ENCODE peak calls at places on chromosomes 6 and 20, in four cellular contexts. S is PC-9, U is GM23248, J is MM.1S. N is an unnamed sample. For H3K79me2, the result is how much of the 10 kb centered on the place peaks cover.

GRCh38 chr6:3001773-3002293 is 2.1 kb downstream of the NQO2 start:
- DNase-seq in S (peak), J (peak), U (peak), N (peak)

GRCh38 chr6:79240509-79240908 is 6.0 kb upstream of the HMGN3 start:
- DNase-seq in J (no peak), S (peak), U (no peak), N (no peak)

GRCh38 chr6:161557333-161558107 is 283.7 kb upstream of the AGPAT4 start:
- DNase-seq in S (peak), U (no peak), J (no peak), N (peak)

GRCh38 chr20:6008254-6008653 is 45.6 kb downstream of the LRRN4 start:
- DNase-seq in J (no peak), U (peak), S (peak), N (no peak)

GRCh38 chr6:142225552-142225951 is 76.3 kb upstream of the ADGRG6 start:
- DNase-seq in S (no peak), U (no peak), J (no peak), N (no peak)

GRCh38 chr6:63558270-63558669 is 14.0 kb upstream of the LOC128125822 start:
- DNase-seq in U (no peak), S (no peak), J (no peak), N (no peak)

GRCh38 chr6:28988536-28989415 is 16.3 kb downstream of the ZNF311 start:
- DNase-seq in J (no peak), S (peak), U (no peak), N (no peak)

GRCh38 chr20:3911956-3912355 is 22.8 kb downstream of the PANK2 start:
- DNase-seq in S (no peak), U (no peak), J (no peak), N (peak)

GRCh38 chr6:134315189-134315588 is 2.7 kb downstream of the SGK1 start:
- DNase-seq in U (no peak), J (no peak), S (no peak), N (no peak)

GRCh38 chr6:38248500-38249234 is 391.1 kb downstream of the BTBD9 start:
- DNase-seq in U (no peak), S (peak), J (no peak), N (no peak)

GRCh38 chr6:132063738-132064137 is 112.6 kb upstream of the CCN2 start:
- DNase-seq in U (peak), S (peak), J (no peak), N (no peak)

GRCh38 chr6:11497881-11498280 is 39.7 kb upstream of the TMEM170B start:
- DNase-seq in U (peak), S (no peak), J (no peak), N (no peak)

GRCh38 chr6:142357879-142358278 is 56.1 kb downstream of the ADGRG6 start:
- DNase-seq in S (no peak), J (no peak), U (peak), N (no peak)

GRCh38 chr20:50142812-50143211 is 10.7 kb downstream of the PEDS1 start:
- DNase-seq in U (no peak), J (no peak), S (peak), N (no peak)

GRCh38 chr20:37680420-37680819 is 13.4 kb upstream of the CTNNBL1 start:
- DNase-seq in S (no peak), J (no peak), U (peak), N (no peak)

GRCh38 chr6:96450082-96450759 is 71.4 kb upstream of the UFL1 start:
- DNase-seq in S (peak), U (no peak), J (no peak), N (no peak)

GRCh38 chr6:142542704-142543233 is 241.0 kb downstream of the ADGRG6 start:
- DNase-seq in U (peak), S (no peak), J (no peak), N (no peak)

GRCh38 chr6:24829657-24830056 is 30.9 kb upstream of the ARMH2 start:
- DNase-seq in J (no peak), S (no peak), U (no peak), N (no peak)

GRCh38 chr6:137777299-137778075 is 89.6 kb upstream of the TNFAIP3 start:
- DNase-seq in J (no peak), U (peak), S (no peak), N (no peak)

GRCh38 chr6:167731216-167731615 is 95.5 kb upstream of the AFDN start:
- DNase-seq in U (no peak), J (no peak), S (no peak), N (no peak)
- H3K79me2 ChIP-seq in U (under half), J (under half), S (under half), N (under half)

GRCh38 chr20:45037050-45037449 is 63.9 kb downstream of the KCNS1 start:
- DNase-seq in J (no peak), U (peak), S (no peak), N (no peak)
- H3K79me2 ChIP-seq in J (half or more), U (under half), S (under half), N (half or more)

GRCh38 chr6:20542927-20543602 is 8.8 kb downstream of the CDKAL1 start:
- DNase-seq in J (peak), U (peak), S (peak), N (peak)

GRCh38 chr6:20538131-20538662 is 3.9 kb downstream of the CDKAL1 start:
- DNase-seq in S (no peak), J (no peak), U (no peak), N (peak)

GRCh38 chr6:20540683-20541082 is 6.4 kb downstream of the CDKAL1 start:
- DNase-seq in J (no peak), S (no peak), U (peak), N (peak)

GRCh38 chr6:20539387-20539786 is 5.1 kb downstream of the CDKAL1 start:
- DNase-seq in S (no peak), U (no peak), J (no peak), N (peak)

GRCh38 chr6:20541387-20541786 is 7.1 kb downstream of the CDKAL1 start:
- DNase-seq in S (no peak), J (no peak), U (no peak), N (no peak)
- H3K79me2 ChIP-seq in S (under half), J (half or more), U (half or more), N (half or more)

GRCh38 chr6:26122005-26122388 is 34.8 kb downstream of the HFE start:
- DNase-seq in S (no peak), J (no peak), U (no peak), N (no peak)
- H3K79me2 ChIP-seq in S (under half), J (under half), U (under half), N (under half)

GRCh38 chr6:151409260-151409659 is 17.9 kb upstream of the ZBTB2 start:
- DNase-seq in J (no peak), U (no peak), S (no peak), N (no peak)
- H3K79me2 ChIP-seq in J (under half), U (half or more), S (under half), N (under half)

GRCh38 chr6:15264902-15265761 is 19.3 kb downstream of the JARID2 start:
- DNase-seq in J (no peak), U (peak), S (no peak), N (no peak)
- H3K79me2 ChIP-seq in J (half or more), U (half or more), S (half or more), N (under half)

N was measured in Karpas-422.